ENCODE peak calls at places on chromosomes 6 and 20, in seven cellular contexts. One of them, this sample, is unnamed.

GRCh38 chr6:14927398-14927797 is 318.5 kb upstream of the JARID2 start:
- DNase-seq in glomerular endothelial cell: no peak
- DNase-seq in effector CD4-positive, alpha-beta T cell: no peak
- DNase-seq in activated gamma-delta T cell treated with Interleukin-2 at 50 U/mL for 16 hours: no peak
- DNase-seq in natural killer cell treated with Interleukin-12 subunit alpha and Interleukin-12 subunit beta and Interleukin-15 and Interleukin-18, amount 100 ng/mL, for 72 hours: no peak
- DNase-seq in activated CD4-positive, alpha-beta T cell treated with anti-CD3 and anti-CD28 coated beads for 24 hours: no peak
- DNase-seq in MCF 10A: no peak
- DNase-seq in this sample: no peak

GRCh38 chr6:39059496-39060310 is 11.1 kb downstream of the GLP1R start:
- DNase-seq in effector CD4-positive, alpha-beta T cell: no peak
- DNase-seq in natural killer cell treated with Interleukin-12 subunit alpha and Interleukin-12 subunit beta and Interleukin-15 and Interleukin-18, amount 100 ng/mL, for 72 hours: no peak
- DNase-seq in activated gamma-delta T cell treated with Interleukin-2 at 50 U/mL for 16 hours: no peak
- DNase-seq in MCF 10A: peak; percentile 8
- DNase-seq in activated CD4-positive, alpha-beta T cell treated with anti-CD3 and anti-CD28 coated beads for 24 hours: no peak
- DNase-seq in glomerular endothelial cell: no peak
- DNase-seq in this sample: no peak

GRCh38 chr6:135667694-135668455 is 170.3 kb upstream of the AHI1 start:
- DNase-seq in activated CD4-positive, alpha-beta T cell treated with anti-CD3 and anti-CD28 coated beads for 24 hours: no peak
- DNase-seq in natural killer cell treated with Interleukin-12 subunit alpha and Interleukin-12 subunit beta and Interleukin-15 and Interleukin-18, amount 100 ng/mL, for 72 hours: no peak
- DNase-seq in MCF 10A: peak; percentile 66
- DNase-seq in glomerular endothelial cell: peak; percentile 7
- DNase-seq in activated gamma-delta T cell treated with Interleukin-2 at 50 U/mL for 16 hours: no peak
- DNase-seq in effector CD4-positive, alpha-beta T cell: no peak
- DNase-seq in this sample: no peak

GRCh38 chr20:32184953-32185603 is 22.5 kb downstream of the PLAGL2 start:
- DNase-seq in activated gamma-delta T cell treated with Interleukin-2 at 50 U/mL for 16 hours: no peak
- DNase-seq in natural killer cell treated with Interleukin-12 subunit alpha and Interleukin-12 subunit beta and Interleukin-15 and Interleukin-18, amount 100 ng/mL, for 72 hours: no peak
- DNase-seq in glomerular endothelial cell: no peak
- DNase-seq in effector CD4-positive, alpha-beta T cell: no peak
- DNase-seq in MCF 10A: no peak
- DNase-seq in activated CD4-positive, alpha-beta T cell treated with anti-CD3 and anti-CD28 coated beads for 24 hours: no peak
- DNase-seq in this sample: no peak

GRCh38 chr6:141265748-141266647 is 866.7 kb upstream of the GJE1 start:
- DNase-seq in glomerular endothelial cell: no peak
- DNase-seq in activated gamma-delta T cell treated with Interleukin-2 at 50 U/mL for 16 hours: no peak
- DNase-seq in natural killer cell treated with Interleukin-12 subunit alpha and Interleukin-12 subunit beta and Interleukin-15 and Interleukin-18, amount 100 ng/mL, for 72 hours: no peak
- DNase-seq in MCF 10A: no peak
- DNase-seq in effector CD4-positive, alpha-beta T cell: no peak
- DNase-seq in activated CD4-positive, alpha-beta T cell treated with anti-CD3 and anti-CD28 coated beads for 24 hours: no peak
- DNase-seq in this sample: no peak

GRCh38 chr6:159943101-159943632 is 25.7 kb upstream of the IGF2R start:
- DNase-seq in MCF 10A: peak; percentile 69
- DNase-seq in activated CD4-positive, alpha-beta T cell treated with anti-CD3 and anti-CD28 coated beads for 24 hours: no peak
- DNase-seq in effector CD4-positive, alpha-beta T cell: no peak
- DNase-seq in activated gamma-delta T cell treated with Interleukin-2 at 50 U/mL for 16 hours: no peak
- DNase-seq in natural killer cell treated with Interleukin-12 subunit alpha and Interleukin-12 subunit beta and Interleukin-15 and Interleukin-18, amount 100 ng/mL, for 72 hours: no peak
- DNase-seq in glomerular endothelial cell: no peak
- DNase-seq in this sample: no peak

GRCh38 chr6:26223677-26224546 is 136.7 kb downstream of the HFE start:
- DNase-seq in activated gamma-delta T cell treated with Interleukin-2 at 50 U/mL for 16 hours: peak; percentile 57
- DNase-seq in MCF 10A: peak; percentile 91
- DNase-seq in natural killer cell treated with Interleukin-12 subunit alpha and Interleukin-12 subunit beta and Interleukin-15 and Interleukin-18, amount 100 ng/mL, for 72 hours: no peak
- DNase-seq in effector CD4-positive, alpha-beta T cell: peak; percentile 55
- DNase-seq in glomerular endothelial cell: peak; percentile 92
- DNase-seq in activated CD4-positive, alpha-beta T cell treated with anti-CD3 and anti-CD28 coated beads for 24 hours: peak; percentile 32
- DNase-seq in this sample: no peak

GRCh38 chr6:148580442-148580841 is 166.4 kb upstream of the UST start:
- DNase-seq in activated CD4-positive, alpha-beta T cell treated with anti-CD3 and anti-CD28 coated beads for 24 hours: no peak
- DNase-seq in natural killer cell treated with Interleukin-12 subunit alpha and Interleukin-12 subunit beta and Interleukin-15 and Interleukin-18, amount 100 ng/mL, for 72 hours: no peak
- DNase-seq in MCF 10A: no peak
- DNase-seq in activated gamma-delta T cell treated with Interleukin-2 at 50 U/mL for 16 hours: no peak
- DNase-seq in effector CD4-positive, alpha-beta T cell: no peak
- DNase-seq in glomerular endothelial cell: no peak
- DNase-seq in this sample: no peak

GRCh38 chr6:4903751-4904370 is 100.0 kb downstream of the RPP40 start:
- DNase-seq in natural killer cell treated with Interleukin-12 subunit alpha and Interleukin-12 subunit beta and Interleukin-15 and Interleukin-18, amount 100 ng/mL, for 72 hours: no peak
- DNase-seq in MCF 10A: no peak
- DNase-seq in activated gamma-delta T cell treated with Interleukin-2 at 50 U/mL for 16 hours: no peak
- DNase-seq in glomerular endothelial cell: no peak
- DNase-seq in activated CD4-positive, alpha-beta T cell treated with anti-CD3 and anti-CD28 coated beads for 24 hours: no peak
- DNase-seq in effector CD4-positive, alpha-beta T cell: no peak
- DNase-seq in this sample: no peak

GRCh38 chr6:170032197-170032596 is 258.7 kb downstream of the DLL1 start:
- DNase-seq in activated CD4-positive, alpha-beta T cell treated with anti-CD3 and anti-CD28 coated beads for 24 hours: no peak
- DNase-seq in MCF 10A: no peak
- DNase-seq in natural killer cell treated with Interleukin-12 subunit alpha and Interleukin-12 subunit beta and Interleukin-15 and Interleukin-18, amount 100 ng/mL, for 72 hours: no peak
- DNase-seq in activated gamma-delta T cell treated with Interleukin-2 at 50 U/mL for 16 hours: no peak
- DNase-seq in glomerular endothelial cell: no peak
- DNase-seq in effector CD4-positive, alpha-beta T cell: no peak
- DNase-seq in this sample: no peak

GRCh38 chr6:51139841-51140462 is 321.3 kb downstream of the TFAP2B start:
- DNase-seq in activated CD4-positive, alpha-beta T cell treated with anti-CD3 and anti-CD28 coated beads for 24 hours: no peak
- DNase-seq in effector CD4-positive, alpha-beta T cell: no peak
- DNase-seq in glomerular endothelial cell: no peak
- DNase-seq in MCF 10A: no peak
- DNase-seq in natural killer cell treated with Interleukin-12 subunit alpha and Interleukin-12 subunit beta and Interleukin-15 and Interleukin-18, amount 100 ng/mL, for 72 hours: no peak
- DNase-seq in activated gamma-delta T cell treated with Interleukin-2 at 50 U/mL for 16 hours: no peak
- DNase-seq in this sample: no peak

GRCh38 chr6:112144145-112144926 is 56.9 kb downstream of the FAM229B start:
- DNase-seq in activated CD4-positive, alpha-beta T cell treated with anti-CD3 and anti-CD28 coated beads for 24 hours: no peak
- DNase-seq in activated gamma-delta T cell treated with Interleukin-2 at 50 U/mL for 16 hours: no peak
- DNase-seq in glomerular endothelial cell: no peak
- DNase-seq in effector CD4-positive, alpha-beta T cell: no peak
- DNase-seq in MCF 10A: no peak
- DNase-seq in natural killer cell treated with Interleukin-12 subunit alpha and Interleukin-12 subunit beta and Interleukin-15 and Interleukin-18, amount 100 ng/mL, for 72 hours: no peak
- DNase-seq in this sample: no peak

GRCh38 chr6:156779206-156780116 is 2.3 kb downstream of the ARID1B start:
- DNase-seq in natural killer cell treated with Interleukin-12 subunit alpha and Interleukin-12 subunit beta and Interleukin-15 and Interleukin-18, amount 100 ng/mL, for 72 hours: peak; percentile 79
- DNase-seq in activated gamma-delta T cell treated with Interleukin-2 at 50 U/mL for 16 hours: peak; percentile 45
- DNase-seq in MCF 10A: peak; percentile 48
- DNase-seq in glomerular endothelial cell: no peak
- DNase-seq in effector CD4-positive, alpha-beta T cell: peak; percentile 31
- DNase-seq in activated CD4-positive, alpha-beta T cell treated with anti-CD3 and anti-CD28 coated beads for 24 hours: no peak
- DNase-seq in this sample: no peak

GRCh38 chr20:6157345-6157744 is 34.5 kb upstream of the FERMT1 start:
- DNase-seq in activated CD4-positive, alpha-beta T cell treated with anti-CD3 and anti-CD28 coated beads for 24 hours: no peak
- DNase-seq in glomerular endothelial cell: no peak
- DNase-seq in effector CD4-positive, alpha-beta T cell: no peak
- DNase-seq in MCF 10A: peak; percentile 30
- DNase-seq in natural killer cell treated with Interleukin-12 subunit alpha and Interleukin-12 subunit beta and Interleukin-15 and Interleukin-18, amount 100 ng/mL, for 72 hours: no peak
- DNase-seq in activated gamma-delta T cell treated with Interleukin-2 at 50 U/mL for 16 hours: no peak
- DNase-seq in this sample: no peak

GRCh38 chr6:143583542-143584330 is 72.2 kb upstream of the FUCA2 start:
- DNase-seq in activated gamma-delta T cell treated with Interleukin-2 at 50 U/mL for 16 hours: no peak
- DNase-seq in natural killer cell treated with Interleukin-12 subunit alpha and Interleukin-12 subunit beta and Interleukin-15 and Interleukin-18, amount 100 ng/mL, for 72 hours: no peak
- DNase-seq in MCF 10A: no peak
- DNase-seq in activated CD4-positive, alpha-beta T cell treated with anti-CD3 and anti-CD28 coated beads for 24 hours: no peak
- DNase-seq in effector CD4-positive, alpha-beta T cell: no peak
- DNase-seq in glomerular endothelial cell: no peak
- DNase-seq in this sample: no peak

GRCh38 chr6:28349344-28349891 is 329 bp upstream of the ZKSCAN3 start:
- DNase-seq in glomerular endothelial cell: no peak
- DNase-seq in MCF 10A: no peak
- DNase-seq in natural killer cell treated with Interleukin-12 subunit alpha and Interleukin-12 subunit beta and Interleukin-15 and Interleukin-18, amount 100 ng/mL, for 72 hours: no peak
- DNase-seq in activated gamma-delta T cell treated with Interleukin-2 at 50 U/mL for 16 hours: no peak
- DNase-seq in effector CD4-positive, alpha-beta T cell: no peak
- DNase-seq in activated CD4-positive, alpha-beta T cell treated with anti-CD3 and anti-CD28 coated beads for 24 hours: no peak
- DNase-seq in this sample: no peak

GRCh38 chr6:119170427-119171407 is 92.3 kb upstream of the FAM184A start:
- DNase-seq in effector CD4-positive, alpha-beta T cell: no peak
- DNase-seq in activated CD4-positive, alpha-beta T cell treated with anti-CD3 and anti-CD28 coated beads for 24 hours: no peak
- DNase-seq in natural killer cell treated with Interleukin-12 subunit alpha and Interleukin-12 subunit beta and Interleukin-15 and Interleukin-18, amount 100 ng/mL, for 72 hours: no peak
- DNase-seq in glomerular endothelial cell: no peak
- DNase-seq in MCF 10A: no peak
- DNase-seq in activated gamma-delta T cell treated with Interleukin-2 at 50 U/mL for 16 hours: no peak
- DNase-seq in this sample: no peak

GRCh38 chr6:144555078-144555477 is 269.9 kb downstream of the UTRN start:
- DNase-seq in effector CD4-positive, alpha-beta T cell: no peak
- DNase-seq in activated gamma-delta T cell treated with Interleukin-2 at 50 U/mL for 16 hours: no peak
- DNase-seq in glomerular endothelial cell: no peak
- DNase-seq in natural killer cell treated with Interleukin-12 subunit alpha and Interleukin-12 subunit beta and Interleukin-15 and Interleukin-18, amount 100 ng/mL, for 72 hours: no peak
- DNase-seq in MCF 10A: no peak
- DNase-seq in activated CD4-positive, alpha-beta T cell treated with anti-CD3 and anti-CD28 coated beads for 24 hours: no peak
- DNase-seq in this sample: no peak

GRCh38 chr6:160337991-160338390 is 10.2 kb upstream of the SLC22A3 start:
- DNase-seq in glomerular endothelial cell: no peak
- DNase-seq in natural killer cell treated with Interleukin-12 subunit alpha and Interleukin-12 subunit beta and Interleukin-15 and Interleukin-18, amount 100 ng/mL, for 72 hours: no peak
- DNase-seq in activated gamma-delta T cell treated with Interleukin-2 at 50 U/mL for 16 hours: no peak
- DNase-seq in activated CD4-positive, alpha-beta T cell treated with anti-CD3 and anti-CD28 coated beads for 24 hours: no peak
- DNase-seq in effector CD4-positive, alpha-beta T cell: no peak
- DNase-seq in MCF 10A: no peak
- DNase-seq in this sample: no peak

GRCh38 chr20:25500880-25501351 is 84.4 kb downstream of the NINL start:
- DNase-seq in effector CD4-positive, alpha-beta T cell: no peak
- DNase-seq in glomerular endothelial cell: no peak
- DNase-seq in natural killer cell treated with Interleukin-12 subunit alpha and Interleukin-12 subunit beta and Interleukin-15 and Interleukin-18, amount 100 ng/mL, for 72 hours: no peak
- DNase-seq in activated gamma-delta T cell treated with Interleukin-2 at 50 U/mL for 16 hours: no peak
- DNase-seq in activated CD4-positive, alpha-beta T cell treated with anti-CD3 and anti-CD28 coated beads for 24 hours: no peak
- DNase-seq in MCF 10A: no peak
- DNase-seq in this sample: no peak

GRCh38 chr6:12010635-12011275 is 1.4 kb upstream of the HIVEP1 start:
- DNase-seq in MCF 10A: no peak
- DNase-seq in glomerular endothelial cell: no peak
- DNase-seq in natural killer cell treated with Interleukin-12 subunit alpha and Interleukin-12 subunit beta and Interleukin-15 and Interleukin-18, amount 100 ng/mL, for 72 hours: no peak
- DNase-seq in activated gamma-delta T cell treated with Interleukin-2 at 50 U/mL for 16 hours: no peak
- DNase-seq in effector CD4-positive, alpha-beta T cell: no peak
- DNase-seq in activated CD4-positive, alpha-beta T cell treated with anti-CD3 and anti-CD28 coated beads for 24 hours: no peak
- DNase-seq in this sample: peak; percentile 48

GRCh38 chr6:37038297-37039198 is 33.1 kb downstream of the FGD2 start:
- DNase-seq in natural killer cell treated with Interleukin-12 subunit alpha and Interleukin-12 subunit beta and Interleukin-15 and Interleukin-18, amount 100 ng/mL, for 72 hours: no peak
- DNase-seq in effector CD4-positive, alpha-beta T cell: no peak
- DNase-seq in activated gamma-delta T cell treated with Interleukin-2 at 50 U/mL for 16 hours: no peak
- DNase-seq in activated CD4-positive, alpha-beta T cell treated with anti-CD3 and anti-CD28 coated beads for 24 hours: no peak
- DNase-seq in MCF 10A: peak; percentile 87
- DNase-seq in glomerular endothelial cell: no peak
- DNase-seq in this sample: no peak

GRCh38 chr6:122563364-122564052 is 46.7 kb upstream of the PKIB start:
- DNase-seq in MCF 10A: no peak
- DNase-seq in activated gamma-delta T cell treated with Interleukin-2 at 50 U/mL for 16 hours: no peak
- DNase-seq in effector CD4-positive, alpha-beta T cell: no peak
- DNase-seq in glomerular endothelial cell: no peak
- DNase-seq in natural killer cell treated with Interleukin-12 subunit alpha and Interleukin-12 subunit beta and Interleukin-15 and Interleukin-18, amount 100 ng/mL, for 72 hours: no peak
- DNase-seq in activated CD4-positive, alpha-beta T cell treated with anti-CD3 and anti-CD28 coated beads for 24 hours: no peak
- DNase-seq in this sample: no peak

GRCh38 chr20:38061109-38061508 is 27.6 kb downstream of the RPRD1B start:
- DNase-seq in MCF 10A: no peak
- DNase-seq in glomerular endothelial cell: no peak
- DNase-seq in activated CD4-positive, alpha-beta T cell treated with anti-CD3 and anti-CD28 coated beads for 24 hours: no peak
- DNase-seq in effector CD4-positive, alpha-beta T cell: no peak
- DNase-seq in natural killer cell treated with Interleukin-12 subunit alpha and Interleukin-12 subunit beta and Interleukin-15 and Interleukin-18, amount 100 ng/mL, for 72 hours: no peak
- DNase-seq in activated gamma-delta T cell treated with Interleukin-2 at 50 U/mL for 16 hours: no peak
- DNase-seq in this sample: no peak

GRCh38 chr6:140475086-140475485 is 1100.6 kb upstream of the CITED2 start:
- DNase-seq in effector CD4-positive, alpha-beta T cell: no peak
- DNase-seq in MCF 10A: peak; percentile 53
- DNase-seq in glomerular endothelial cell: no peak
- DNase-seq in activated gamma-delta T cell treated with Interleukin-2 at 50 U/mL for 16 hours: no peak
- DNase-seq in activated CD4-positive, alpha-beta T cell treated with anti-CD3 and anti-CD28 coated beads for 24 hours: no peak
- DNase-seq in natural killer cell treated with Interleukin-12 subunit alpha and Interleukin-12 subunit beta and Interleukin-15 and Interleukin-18, amount 100 ng/mL, for 72 hours: no peak
- DNase-seq in this sample: no peak

GRCh38 chr6:99270030-99270429 is 79.4 kb downstream of the FAXC start:
- DNase-seq in effector CD4-positive, alpha-beta T cell: no peak
- DNase-seq in glomerular endothelial cell: no peak
- DNase-seq in MCF 10A: no peak
- DNase-seq in activated CD4-positive, alpha-beta T cell treated with anti-CD3 and anti-CD28 coated beads for 24 hours: no peak
- DNase-seq in natural killer cell treated with Interleukin-12 subunit alpha and Interleukin-12 subunit beta and Interleukin-15 and Interleukin-18, amount 100 ng/mL, for 72 hours: no peak
- DNase-seq in activated gamma-delta T cell treated with Interleukin-2 at 50 U/mL for 16 hours: no peak
- DNase-seq in this sample: no peak

GRCh38 chr6:26311385-26312095 is 53.5 kb upstream of the BTN3A2 start:
- DNase-seq in glomerular endothelial cell: no peak
- DNase-seq in activated gamma-delta T cell treated with Interleukin-2 at 50 U/mL for 16 hours: peak; percentile 38
- DNase-seq in effector CD4-positive, alpha-beta T cell: peak; percentile 35
- DNase-seq in natural killer cell treated with Interleukin-12 subunit alpha and Interleukin-12 subunit beta and Interleukin-15 and Interleukin-18, amount 100 ng/mL, for 72 hours: no peak
- DNase-seq in MCF 10A: peak; percentile 82
- DNase-seq in activated CD4-positive, alpha-beta T cell treated with anti-CD3 and anti-CD28 coated beads for 24 hours: peak; percentile 50
- DNase-seq in this sample: no peak

GRCh38 chr6:130968486-130968885 is 94.6 kb downstream of the EPB41L2 start:
- DNase-seq in effector CD4-positive, alpha-beta T cell: no peak
- DNase-seq in glomerular endothelial cell: no peak
- DNase-seq in natural killer cell treated with Interleukin-12 subunit alpha and Interleukin-12 subunit beta and Interleukin-15 and Interleukin-18, amount 100 ng/mL, for 72 hours: no peak
- DNase-seq in MCF 10A: no peak
- DNase-seq in activated CD4-positive, alpha-beta T cell treated with anti-CD3 and anti-CD28 coated beads for 24 hours: no peak
- DNase-seq in activated gamma-delta T cell treated with Interleukin-2 at 50 U/mL for 16 hours: no peak
- DNase-seq in this sample: no peak

GRCh38 chr20:36542019-36542488 is 735 bp downstream of the MYL9 start:
- DNase-seq in activated CD4-positive, alpha-beta T cell treated with anti-CD3 and anti-CD28 coated beads for 24 hours: no peak
- DNase-seq in effector CD4-positive, alpha-beta T cell: no peak
- DNase-seq in activated gamma-delta T cell treated with Interleukin-2 at 50 U/mL for 16 hours: no peak
- DNase-seq in natural killer cell treated with Interleukin-12 subunit alpha and Interleukin-12 subunit beta and Interleukin-15 and Interleukin-18, amount 100 ng/mL, for 72 hours: no peak
- DNase-seq in glomerular endothelial cell: no peak
- DNase-seq in MCF 10A: peak; percentile 17
- DNase-seq in this sample: no peak

GRCh38 chr6:11814116-11814515 is 35.5 kb upstream of the ADTRP start:
- DNase-seq in natural killer cell treated with Interleukin-12 subunit alpha and Interleukin-12 subunit beta and Interleukin-15 and Interleukin-18, amount 100 ng/mL, for 72 hours: no peak
- DNase-seq in effector CD4-positive, alpha-beta T cell: no peak
- DNase-seq in activated CD4-positive, alpha-beta T cell treated with anti-CD3 and anti-CD28 coated beads for 24 hours: no peak
- DNase-seq in glomerular endothelial cell: no peak
- DNase-seq in MCF 10A: no peak
- DNase-seq in activated gamma-delta T cell treated with Interleukin-2 at 50 U/mL for 16 hours: no peak
- DNase-seq in this sample: no peak

GRCh38 chr6:15894973-15895858 is 232.4 kb upstream of the DTNBP1 start:
- DNase-seq in natural killer cell treated with Interleukin-12 subunit alpha and Interleukin-12 subunit beta and Interleukin-15 and Interleukin-18, amount 100 ng/mL, for 72 hours: no peak
- DNase-seq in MCF 10A: no peak
- DNase-seq in glomerular endothelial cell: no peak
- DNase-seq in activated CD4-positive, alpha-beta T cell treated with anti-CD3 and anti-CD28 coated beads for 24 hours: no peak
- DNase-seq in effector CD4-positive, alpha-beta T cell: no peak
- DNase-seq in activated gamma-delta T cell treated with Interleukin-2 at 50 U/mL for 16 hours: no peak
- DNase-seq in this sample: no peak

GRCh38 chr6:134147033-134147533 is 94.7 kb upstream of the SLC2A12 start:
- DNase-seq in effector CD4-positive, alpha-beta T cell: no peak
- DNase-seq in activated CD4-positive, alpha-beta T cell treated with anti-CD3 and anti-CD28 coated beads for 24 hours: no peak
- DNase-seq in MCF 10A: no peak
- DNase-seq in glomerular endothelial cell: no peak
- DNase-seq in activated gamma-delta T cell treated with Interleukin-2 at 50 U/mL for 16 hours: no peak
- DNase-seq in natural killer cell treated with Interleukin-12 subunit alpha and Interleukin-12 subunit beta and Interleukin-15 and Interleukin-18, amount 100 ng/mL, for 72 hours: no peak
- DNase-seq in this sample: no peak

GRCh38 chr6:41561931-41562632 is 15.9 kb downstream of the FOXP4 start:
- DNase-seq in activated gamma-delta T cell treated with Interleukin-2 at 50 U/mL for 16 hours: no peak
- DNase-seq in MCF 10A: no peak
- DNase-seq in natural killer cell treated with Interleukin-12 subunit alpha and Interleukin-12 subunit beta and Interleukin-15 and Interleukin-18, amount 100 ng/mL, for 72 hours: no peak
- DNase-seq in glomerular endothelial cell: no peak
- DNase-seq in activated CD4-positive, alpha-beta T cell treated with anti-CD3 and anti-CD28 coated beads for 24 hours: no peak
- DNase-seq in effector CD4-positive, alpha-beta T cell: no peak
- DNase-seq in this sample: no peak

GRCh38 chr6:24929255-24929654 is 6.5 kb downstream of the RIPOR2 start:
- DNase-seq in natural killer cell treated with Interleukin-12 subunit alpha and Interleukin-12 subunit beta and Interleukin-15 and Interleukin-18, amount 100 ng/mL, for 72 hours: no peak
- DNase-seq in activated CD4-positive, alpha-beta T cell treated with anti-CD3 and anti-CD28 coated beads for 24 hours: no peak
- DNase-seq in MCF 10A: no peak
- DNase-seq in glomerular endothelial cell: no peak
- DNase-seq in activated gamma-delta T cell treated with Interleukin-2 at 50 U/mL for 16 hours: no peak
- DNase-seq in effector CD4-positive, alpha-beta T cell: no peak
- DNase-seq in this sample: no peak

GRCh38 chr6:125533710-125534397 is 215.6 kb upstream of the HEY2 start:
- DNase-seq in MCF 10A: no peak
- DNase-seq in activated gamma-delta T cell treated with Interleukin-2 at 50 U/mL for 16 hours: no peak
- DNase-seq in activated CD4-positive, alpha-beta T cell treated with anti-CD3 and anti-CD28 coated beads for 24 hours: no peak
- DNase-seq in natural killer cell treated with Interleukin-12 subunit alpha and Interleukin-12 subunit beta and Interleukin-15 and Interleukin-18, amount 100 ng/mL, for 72 hours: no peak
- DNase-seq in glomerular endothelial cell: no peak
- DNase-seq in effector CD4-positive, alpha-beta T cell: no peak
- DNase-seq in this sample: no peak

GRCh38 chr20:38692436-38693411 is 31.6 kb upstream of the SLC32A1 start:
- DNase-seq in MCF 10A: peak; percentile 78
- DNase-seq in activated CD4-positive, alpha-beta T cell treated with anti-CD3 and anti-CD28 coated beads for 24 hours: peak; percentile 19
- DNase-seq in natural killer cell treated with Interleukin-12 subunit alpha and Interleukin-12 subunit beta and Interleukin-15 and Interleukin-18, amount 100 ng/mL, for 72 hours: no peak
- DNase-seq in activated gamma-delta T cell treated with Interleukin-2 at 50 U/mL for 16 hours: peak; percentile 49
- DNase-seq in effector CD4-positive, alpha-beta T cell: peak; percentile 44
- DNase-seq in glomerular endothelial cell: peak; percentile 23
- DNase-seq in this sample: no peak